ENCODE peak calls at places on chromosome 1, in four cellular contexts. S is NCI-H1694 treated with DMSO at 0.1 percent for 48 hours, J is small intestine, U is heart left ventricle. V is an unnamed sample.

GRCh38 chr1:245751111-245751510 is 596.3 kb downstream of the KIF26B start:
- DNase-seq in U (no peak), S (no peak), J (no peak), V (peak; percentile 41)

GRCh38 chr1:6080469-6080868 is 34.8 kb downstream of the KCNAB2 start:
- DNase-seq in J (no peak), U (peak; percentile 61), S (peak; percentile 44), V (peak; percentile 21)

GRCh38 chr1:246647513-246647912 is 76.7 kb upstream of the SCCPDH start:
- DNase-seq in S (no peak), U (no peak), J (no peak), V (no peak)

GRCh38 chr1:16151200-16151708 is 4.6 kb downstream of the EPHA2 start:
- DNase-seq in J (no peak), S (no peak), U (peak; percentile 62), V (no peak)

GRCh38 chr1:46622341-46622740 is 5.7 kb upstream of the MOB3C start:
- DNase-seq in S (peak; percentile 61), J (peak; percentile 55), U (no peak), V (no peak)

GRCh38 chr1:203091761-203092330 is 6.0 kb upstream of the MYOG start:
- DNase-seq in U (no peak), S (no peak), J (no peak), V (no peak)

GRCh38 chr1:236536540-236536939 is 12.8 kb downstream of the LGALS8 start:
- DNase-seq in U (no peak), J (no peak), S (peak; percentile 4), V (no peak)

GRCh38 chr1:85638412-85638811 is 57.9 kb downstream of the CCN1 start:
- DNase-seq in S (no peak), U (no peak), J (no peak), V (no peak)

GRCh38 chr1:151008244-151009205 is at the start of gene PRUNE1:
- DNase-seq in U (peak; percentile 98), S (peak; percentile 96), J (peak; percentile 97), V (peak; percentile 99)

GRCh38 chr1:247281001-247281574 is 25.2 kb downstream of the VN1R5 start:
- DNase-seq in U (no peak), J (no peak), S (no peak), V (no peak)

GRCh38 chr1:159091547-159092397 is 15.2 kb upstream of the AIM2 start:
- DNase-seq in S (no peak), U (no peak), J (no peak), V (no peak)

GRCh38 chr1:90413519-90413918 is 303.6 kb downstream of the BARHL2 start:
- DNase-seq in U (no peak), S (no peak), J (no peak), V (no peak)

GRCh38 chr1:11354893-11355593 is 82.0 kb downstream of the UBIAD1 start:
- DNase-seq in U (no peak), J (no peak), S (peak; percentile 60), V (no peak)

GRCh38 chr1:213065800-213066199 is 14.8 kb downstream of the RPS6KC1 start:
- DNase-seq in S (no peak), J (no peak), U (no peak), V (no peak)

GRCh38 chr1:2314803-2315710 is 76.3 kb downstream of the MORN1 start:
- DNase-seq in U (peak; percentile 80), J (no peak), S (peak; percentile 24), V (peak; percentile 84)

V was measured in hepatocyte.